ENCODE peak calls at places on chromosomes 6 and 20, in ten cellular contexts. I, D, N, L, Y, H, K, A, O and J are unnamed samples.

GRCh38 chr6:72521684-72522083 is 100.2 kb upstream of the KCNQ5 start:
- DNase-seq in H (no peak), K (no peak), O (no peak), N (no peak), A (no peak), L (no peak), I (no peak), D (no peak), Y (no peak), J (no peak)

GRCh38 chr20:23630392-23630849 is 7.3 kb downstream of the CST3 start:
- DNase-seq in L (no peak), I (no peak), Y (no peak), D (no peak), N (no peak), O (no peak), K (no peak), H (no peak), A (no peak), J (no peak)

GRCh38 chr20:58898629-58899028 is 46.1 kb downstream of the GNAS start:
- DNase-seq in H (no peak), D (no peak), I (no peak), N (no peak), Y (no peak), L (no peak), O (no peak), K (no peak), A (no peak), J (no peak)

GRCh38 chr6:38154731-38155130 is 335.2 kb downstream of the ZFAND3 start:
- DNase-seq in D (no peak), K (no peak), L (no peak), I (no peak), Y (no peak), A (no peak), O (no peak), H (no peak), N (no peak), J (no peak)

GRCh38 chr20:4875578-4876067 is 125.7 kb downstream of the SLC23A2 start:
- DNase-seq in A (peak; percentile 18), O (no peak), L (no peak), H (no peak), N (no peak), Y (no peak), D (peak; percentile 63), I (no peak), K (no peak), J (no peak)

GRCh38 chr6:158041370-158041769 is 59.7 kb downstream of the SYNJ2 start:
- DNase-seq in K (no peak), H (no peak), D (no peak), N (no peak), A (no peak), O (no peak), L (no peak), I (peak; percentile 12), Y (no peak), J (no peak)

GRCh38 chr6:132811276-132811675 is 3.1 kb upstream of the RPS12 start:
- DNase-seq in O (peak; percentile 35), N (no peak), I (no peak), L (no peak), D (no peak), K (no peak), Y (no peak), H (peak; percentile 12), A (no peak), J (no peak)

GRCh38 chr6:11085758-11086435 is 7.7 kb upstream of the SMIM13 start:
- DNase-seq in O (peak; percentile 79), L (no peak), K (no peak), H (no peak), I (no peak), Y (no peak), D (no peak), N (no peak), A (no peak), J (no peak)

GRCh38 chr6:100296810-100297544 is 167.7 kb downstream of the SIM1 start:
- DNase-seq in A (no peak), H (peak; percentile 50), N (no peak), O (peak; percentile 80), I (no peak), L (no peak), Y (peak; percentile 77), D (no peak), K (no peak), J (no peak)

GRCh38 chr20:45328451-45328850 is 19.8 kb downstream of the SDC4 start:
- DNase-seq in Y (no peak), A (no peak), K (no peak), H (no peak), N (no peak), L (no peak), D (no peak), O (no peak), I (no peak), J (no peak)

DNA sequence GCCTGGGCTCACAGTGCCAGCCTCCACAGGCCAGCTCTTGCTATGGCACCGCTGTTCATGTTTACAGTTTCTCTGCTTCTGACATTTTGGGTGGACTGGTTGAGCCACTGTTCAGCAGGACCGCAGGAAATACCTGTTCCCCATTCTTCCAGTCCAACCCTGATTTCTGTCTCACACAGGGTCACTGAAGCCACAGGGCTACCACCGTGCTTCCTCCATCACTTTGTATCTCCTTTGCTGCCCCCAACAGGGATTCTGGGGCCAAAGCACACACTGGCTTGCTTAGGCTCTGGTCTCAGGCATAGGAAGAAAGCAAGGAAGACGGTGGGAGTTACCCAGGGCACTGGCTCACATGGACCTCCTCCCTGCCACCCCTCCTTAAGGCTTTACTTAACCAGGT is 164.5 kb downstream of the UNC5CL start:
- DNase-seq in N (no peak), L (peak; percentile 69), I (no peak), O (no peak), A (no peak), D (peak; percentile 35), Y (peak; percentile 13), K (no peak), H (no peak), J (no peak)
- TF ChIP-seq CTCF in N (no peak), L (peak; percentile 79), I (no peak), O (no peak), A (no peak), D (peak; percentile 51), Y (no peak), K (no peak), H (peak; percentile 55), J (no peak)

GRCh38 chr20:53826597-53827291 is 233.1 kb upstream of the ZNF217 start:
- DNase-seq in L (no peak), O (peak; percentile 18), A (peak; percentile 30), H (no peak), K (no peak), D (no peak), Y (peak; percentile 72), I (no peak), N (peak; percentile 45), J (no peak)
- H3K4me3 ChIP-seq in L (no peak overlapping the region), O (no peak overlapping the region), A (no peak overlapping the region), H (no peak overlapping the region), K (no peak overlapping the region), D (no peak overlapping the region), Y (no peak overlapping the region), I (no peak overlapping the region), N (no peak overlapping the region), J (no peak overlapping the region)

GRCh38 chr20:2408111-2408510 is 27.4 kb downstream of the TGM6 start:
- DNase-seq in L (no peak), K (no peak), H (no peak), O (no peak), A (no peak), Y (no peak), N (no peak), D (no peak), I (no peak), J (no peak)

GRCh38 chr20:2401527-2401926 is 20.8 kb downstream of the TGM6 start:
- DNase-seq in H (no peak), A (no peak), L (no peak), K (no peak), N (no peak), Y (no peak), D (no peak), O (no peak), I (no peak), J (no peak)

GRCh38 chr20:2402271-2402980 is 21.7 kb downstream of the TGM6 start:
- DNase-seq in D (peak; percentile 37), K (no peak), N (no peak), I (no peak), Y (peak; percentile 54), A (peak; percentile 8), L (peak; percentile 45), H (peak; percentile 34), O (peak; percentile 51), J (no peak)

GRCh38 chr20:2403291-2404052 is 22.8 kb downstream of the TGM6 start:
- DNase-seq in I (no peak), D (no peak), L (no peak), N (no peak), A (no peak), O (no peak), Y (no peak), H (no peak), K (no peak), J (no peak)

GRCh38 chr20:2405693-2406065 is 25.0 kb downstream of the TGM6 start:
- DNase-seq in I (no peak), L (no peak), Y (no peak), H (no peak), O (no peak), K (no peak), A (no peak), D (no peak), N (no peak), J (no peak)
- H3K27ac ChIP-seq in I (no peak overlapping the region), L (no peak overlapping the region), Y (no peak overlapping the region), H (no peak overlapping the region), O (no peak overlapping the region), K (no peak overlapping the region), A (no peak overlapping the region), D (no peak overlapping the region), N (no peak overlapping the region), J (no peak overlapping the region)

DNA sequence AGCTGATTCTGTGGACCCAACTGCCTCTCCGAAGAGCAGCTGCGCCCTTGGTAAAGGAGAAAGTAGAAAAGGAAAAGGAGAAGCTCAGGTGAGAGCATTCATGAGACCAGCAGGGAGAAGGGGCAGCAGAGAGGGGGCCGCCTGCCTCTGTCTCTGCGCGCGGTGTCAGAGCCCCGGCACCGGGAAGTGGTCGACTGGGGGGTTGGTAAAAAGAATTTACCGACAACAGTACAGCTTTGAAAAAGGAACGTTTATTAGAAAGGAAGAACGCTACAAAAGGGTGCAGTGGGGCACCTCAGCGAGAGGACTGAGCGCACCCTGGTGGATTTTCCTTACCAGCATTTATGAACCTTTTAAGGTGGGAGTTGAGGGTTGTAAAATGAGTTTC is 61.9 kb downstream of the GPR6 start:
- DNase-seq in K (no peak), I (no peak), D (peak; percentile 71), L (peak; percentile 66), Y (peak; percentile 12), A (peak; percentile 39), N (no peak), O (peak; percentile 9), H (no peak), J (no peak)
- TF ChIP-seq CTCF in K (peak; percentile 45), I (peak; percentile 37), D (peak; percentile 66), L (peak; percentile 73), Y (no peak), A (peak; percentile 31), N (peak; percentile 57), O (peak; percentile 37), H (peak; percentile 27), J (peak; percentile 20)

GRCh38 chr6:138973481-138974140 is 14.4 kb downstream of the REPS1 start:
- DNase-seq in I (no peak), D (no peak), A (no peak), N (no peak), K (no peak), H (no peak), O (peak; percentile 67), Y (peak; percentile 19), L (no peak), J (no peak)
- H3K4me3 ChIP-seq in I (no peak overlapping the region), D (no peak overlapping the region), A (no peak overlapping the region), N (no peak overlapping the region), K (no peak overlapping the region), H (no peak overlapping the region), O (no peak overlapping the region), Y (no peak overlapping the region), L (no peak overlapping the region), J (no peak overlapping the region)